ENCODE peak calls at places on chromosomes 7 and 10, in eight cellular contexts. C, X, B, Y, U, M, A and Q are unnamed samples.

GRCh38 chr10:124545346-124545745 is 83.7 kb downstream of the LHPP start:
- DNase-seq in C (no peak), X (no peak), B (no peak), Y (no peak), U (no peak), M (no peak), A (no peak), Q (no peak)

GRCh38 chr10:31749981-31750850 is 178.4 kb downstream of the ARHGAP12 start:
- DNase-seq in C (no peak), X (no peak), B (no peak), Y (peak), U (peak), M (no peak), A (no peak), Q (peak)

GRCh38 chr7:129955993-129956543 is 3.3 kb upstream of the UBE2H start:
- DNase-seq in C (no peak), X (no peak), B (no peak), Y (no peak), U (no peak), M (no peak), A (no peak), Q (no peak)

GRCh38 chr7:133783276-133783675 is 343.9 kb upstream of the LRGUK start:
- DNase-seq in C (no peak), X (no peak), B (no peak), Y (no peak), U (no peak), M (no peak), A (no peak), Q (no peak)

GRCh38 chr10:21505711-21506278 is 19.7 kb downstream of the SKIDA1 start:
- DNase-seq in C (no peak), X (no peak), B (no peak), Y (no peak), U (no peak), M (no peak), A (no peak), Q (no peak)

GRCh38 chr7:129800901-129801300 is 151.9 kb downstream of the UBE2H start:
- DNase-seq in C (no peak), X (no peak), B (no peak), Y (no peak), U (no peak), M (no peak), A (no peak), Q (no peak)

GRCh38 chr10:34405611-34406462 is 409.3 kb downstream of the PARD3 start:
- DNase-seq in C (peak), X (no peak), B (no peak), Y (peak), U (no peak), M (no peak), A (peak), Q (no peak)

GRCh38 chr10:124725171-124725631 is 19.0 kb downstream of the FAM53B start:
- DNase-seq in C (no peak), X (no peak), B (no peak), Y (no peak), U (no peak), M (no peak), A (no peak), Q (peak)

GRCh38 chr7:157679607-157680006 is 342.8 kb downstream of the DNAJB6 start:
- DNase-seq in C (no peak), X (no peak), B (no peak), Y (no peak), U (no peak), M (no peak), A (no peak), Q (peak)

GRCh38 chr7:104900525-104900924 is 113.5 kb upstream of the KMT2E start:
- DNase-seq in C (no peak), X (no peak), B (no peak), Y (peak), U (no peak), M (no peak), A (no peak), Q (no peak)

GRCh38 chr7:73557397-73558257 is at the start of gene BCL7B:
- DNase-seq in C (peak), X (peak), B (peak), Y (peak), U (peak), M (peak), A (peak), Q (peak)

GRCh38 chr7:137209151-137209822 is 134.2 kb downstream of the PTN start:
- DNase-seq in C (no peak), X (no peak), B (no peak), Y (peak), U (no peak), M (no peak), A (no peak), Q (no peak)

GRCh38 chr10:75723319-75723965 is 292.0 kb downstream of the LRMDA start:
- DNase-seq in C (no peak), X (no peak), B (no peak), Y (no peak), U (no peak), M (no peak), A (no peak), Q (no peak)

GRCh38 chr10:49595713-49596492 is 14.2 kb upstream of the SLC18A3 start:
- DNase-seq in C (no peak), X (no peak), B (no peak), Y (no peak), U (no peak), M (no peak), A (no peak), Q (no peak)

GRCh38 chr7:150317748-150318444 is 5.3 kb upstream of the LRRC61 start:
- DNase-seq in C (no peak), X (no peak), B (no peak), Y (peak), U (no peak), M (no peak), A (peak), Q (no peak)

GRCh38 chr7:107594961-107595737 is 15.1 kb downstream of the BCAP29 start:
- DNase-seq in C (peak), X (no peak), B (no peak), Y (peak), U (no peak), M (no peak), A (peak), Q (no peak)

GRCh38 chr10:51699145-51699474 is 285 bp downstream of the CSTF2T start:
- DNase-seq in C (no peak), X (no peak), B (no peak), Y (no peak), U (no peak), M (no peak), A (no peak), Q (no peak)

GRCh38 chr7:124908258-124908657 is 21.4 kb downstream of the POT1 start:
- DNase-seq in C (no peak), X (no peak), B (no peak), Y (no peak), U (no peak), M (no peak), A (no peak), Q (no peak)